ENCODE peak calls at places on chromosomes 2 and 18, in ten cellular contexts. C, Y, B, O, S, Q, R, L, W and M are unnamed samples.
A peak's percentile ranks its signal among the peaks of the same experiment; 100 is the strongest.

GRCh38 chr18:48819781-48820482 is 130.8 kb downstream of the SMAD7 start:
- DNase-seq in C (no peak), Y (no peak), B (no peak), O (no peak), S (no peak), Q (no peak), R (no peak), L (no peak), W (peak; percentile 1), M (no peak)

GRCh38 chr2:64751286-64752260 is 97.9 kb upstream of the SERTAD2 start:
- DNase-seq in C (no peak), Y (peak; percentile 96), B (no peak), O (peak; percentile 99), S (no peak), Q (peak; percentile 60), R (peak; percentile 66), L (peak; percentile 49), W (no peak), M (no peak)

GRCh38 chr2:15751477-15751876 is 159.8 kb downstream of the DDX1 start:
- DNase-seq in C (no peak), Y (no peak), B (no peak), O (no peak), S (no peak), Q (no peak), R (no peak), L (no peak), W (no peak), M (no peak)

GRCh38 chr2:17380003-17380402 is 138.2 kb downstream of the RAD51AP2 start:
- DNase-seq in C (no peak), Y (no peak), B (no peak), O (no peak), S (no peak), Q (no peak), R (no peak), L (no peak), W (no peak), M (no peak)

GRCh38 chr2:201806442-201806841 is at the start of gene CDK15:
- DNase-seq in C (no peak), Y (no peak), B (no peak), O (no peak), S (no peak), Q (no peak), R (peak; percentile 65), L (peak; percentile 55), W (no peak), M (no peak)

GRCh38 chr18:43961713-43962112 is 684.4 kb upstream of the SYT4 start:
- DNase-seq in C (no peak), Y (no peak), B (no peak), O (no peak), S (no peak), Q (no peak), R (no peak), L (no peak), W (no peak), M (no peak)

GRCh38 chr18:13568443-13569392 is 157.6 kb downstream of the FAM210A start:
- DNase-seq in C (no peak), Y (no peak), B (no peak), O (no peak), S (no peak), Q (peak; percentile 78), R (no peak), L (no peak), W (peak; percentile 66), M (no peak)

GRCh38 chr2:164655750-164656149 is 34.5 kb upstream of the GRB14 start:
- DNase-seq in C (no peak), Y (no peak), B (no peak), O (no peak), S (no peak), Q (no peak), R (peak; percentile 51), L (peak; percentile 39), W (no peak), M (no peak)

GRCh38 chr2:232891621-232892071 is 21.6 kb downstream of the SNORC start:
- DNase-seq in C (no peak), Y (no peak), B (no peak), O (no peak), S (no peak), Q (no peak), R (peak; percentile 92), L (peak; percentile 47), W (no peak), M (no peak)